ENCODE peak calls at places on chromosomes 16 and 17, in five cellular contexts. N, D, J, S and W are unnamed samples.

GRCh38 chr16:55444754-55445485 is 34.1 kb upstream of the MMP2 start:
- DNase-seq in N (no peak), D (no peak), J (no peak), S (peak), W (no peak)

GRCh38 chr16:46607529-46607928 is 13.7 kb downstream of the SHCBP1 start:
- DNase-seq in N (peak), D (peak), J (no peak), S (no peak), W (no peak)

GRCh38 chr16:76910931-76911330 is 280.1 kb upstream of the MON1B start:
- DNase-seq in N (no peak), D (no peak), J (no peak), S (no peak), W (no peak)

GRCh38 chr16:2150418-2151187 is 2.2 kb downstream of the RAB26 start:
- DNase-seq in N (no peak), D (peak), J (peak), S (no peak), W (no peak)

GRCh38 chr16:19574625-19575024 is 19.1 kb downstream of the VPS35L start:
- DNase-seq in N (no peak), D (no peak), J (no peak), S (no peak), W (no peak)

GRCh38 chr16:1965610-1966009 is 984 bp upstream of the RPS2 start:
- DNase-seq in N (no peak), D (no peak), J (no peak), S (no peak), W (no peak)

GRCh38 chr17:9644910-9645751 is at the start of gene USP43:
- DNase-seq in N (peak), D (peak), J (peak), S (no peak), W (peak)

GRCh38 chr16:49494386-49495150 is 121.0 kb downstream of the C16orf78 start:
- DNase-seq in N (no peak), D (no peak), J (no peak), S (no peak), W (no peak)

GRCh38 chr16:50040710-50041109 is 15.7 kb downstream of the CNEP1R1 start:
- DNase-seq in N (no peak), D (no peak), J (no peak), S (no peak), W (no peak)

GRCh38 chr17:3029213-3029913 is 34.0 kb downstream of the OR1D5 start:
- DNase-seq in N (no peak), D (no peak), J (no peak), S (no peak), W (no peak)

GRCh38 chr17:67431210-67432015 is 54.3 kb downstream of the PITPNC1 start:
- DNase-seq in N (peak), D (no peak), J (no peak), S (no peak), W (no peak)

GRCh38 chr17:19716108-19717030 is at the start of gene SLC47A2:
- DNase-seq in N (no peak), D (no peak), J (peak), S (no peak), W (no peak)

GRCh38 chr16:10836174-10836853 is 17.7 kb upstream of the TVP23A start:
- DNase-seq in N (no peak), D (no peak), J (no peak), S (no peak), W (no peak)

GRCh38 chr17:3583456-3583855 is 25.8 kb downstream of the TRPV1 start:
- DNase-seq in N (no peak), D (no peak), J (no peak), S (no peak), W (no peak)

GRCh38 chr16:76335187-76335974 is 58.2 kb downstream of the CNTNAP4 start:
- DNase-seq in N (no peak), D (no peak), J (no peak), S (no peak), W (no peak)

GRCh38 chr16:12061336-12062055 is 85.0 kb downstream of the SNX29 start:
- DNase-seq in N (no peak), D (no peak), J (no peak), S (no peak), W (no peak)

GRCh38 chr17:35116845-35117244 is 2.8 kb downstream of the RAD51D start:
- DNase-seq in N (no peak), D (no peak), J (no peak), S (no peak), W (no peak)

GRCh38 chr17:40560592-40561293 is 4.5 kb downstream of the CCR7 start:
- DNase-seq in N (no peak), D (no peak), J (no peak), S (peak), W (no peak)

GRCh38 chr17:40218740-40219072 is 398 bp upstream of the WIPF2 start:
- DNase-seq in N (peak), D (peak), J (peak), S (peak), W (peak)

GRCh38 chr17:38585056-38585804 is 20.5 kb downstream of the SRCIN1 start:
- DNase-seq in N (no peak), D (peak), J (no peak), S (no peak), W (peak)

GRCh38 chr17:5701371-5701770 is 117.1 kb upstream of the NLRP1 start:
- DNase-seq in N (no peak), D (no peak), J (no peak), S (no peak), W (no peak)

GRCh38 chr17:17381438-17382059 is 78.4 kb downstream of the NT5M start:
- DNase-seq in N (no peak), D (peak), J (no peak), S (no peak), W (no peak)

GRCh38 chr17:5249615-5250014 is 15.0 kb upstream of the SCIMP start:
- DNase-seq in N (peak), D (peak), J (peak), S (no peak), W (no peak)

GRCh38 chr17:35799942-35800341 is 4.5 kb upstream of the MMP28 start:
- DNase-seq in N (no peak), D (no peak), J (peak), S (no peak), W (peak)

GRCh38 chr17:6374271-6374691 is 60.6 kb downstream of the AIPL1 start:
- DNase-seq in N (peak), D (no peak), J (no peak), S (no peak), W (peak)

GRCh38 chr16:81558444-81559175 is 114.0 kb downstream of the CMIP start:
- DNase-seq in N (no peak), D (peak), J (no peak), S (no peak), W (no peak)

DNA sequence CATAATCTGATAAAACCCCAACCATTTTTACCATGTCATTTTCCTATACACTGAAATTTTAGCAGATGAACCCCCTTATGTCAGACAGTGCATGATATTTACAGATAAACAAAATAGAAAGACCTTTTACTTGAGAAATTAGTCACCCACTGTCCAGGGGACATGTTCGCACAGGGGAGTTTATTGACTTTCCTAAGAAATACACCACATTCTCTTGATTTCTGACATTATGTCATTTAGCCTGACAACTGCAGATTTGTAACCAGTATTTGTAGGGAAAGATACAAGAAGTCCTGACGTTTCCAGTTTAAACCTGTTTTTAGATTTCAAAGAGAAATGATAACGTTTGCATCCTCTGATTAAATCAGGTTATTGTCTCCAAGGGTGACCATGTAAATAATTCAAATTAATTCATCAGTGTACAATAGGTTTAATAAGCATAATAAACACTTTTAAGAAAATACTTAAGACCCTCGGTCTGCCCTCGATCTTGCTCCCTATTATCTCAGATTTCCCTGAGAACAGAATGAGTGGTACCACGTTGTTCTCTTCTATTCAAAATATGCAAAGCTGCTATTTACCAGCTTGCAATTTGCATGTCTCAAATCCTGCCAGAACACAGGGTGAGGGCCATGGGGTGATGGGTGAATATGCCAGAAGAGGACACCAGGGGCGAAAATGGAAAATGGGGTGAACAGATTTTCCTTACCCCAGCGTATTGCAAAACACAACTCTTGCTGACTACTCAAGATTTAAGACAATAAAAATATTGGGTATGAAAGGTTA is 2.1 kb upstream of the LYRM9 start:
- DNase-seq in N (no peak), D (no peak), J (no peak), S (no peak), W (no peak)
- TF ChIP-seq JUND in N (no peak), D (no peak), J (no peak), S (no peak), W (no peak)

GRCh38 chr16:31215287-31216115 is 1.4 kb downstream of the PYDC1 start:
- DNase-seq in N (peak), D (peak), J (peak), S (no peak), W (peak)
- TF ChIP-seq JUND in N (no peak), D (no peak), J (no peak), S (no peak), W (no peak)

GRCh38 chr17:28598389-28598788 is 436 bp downstream of the SPAG5 start:
- DNase-seq in N (no peak), D (no peak), J (no peak), S (no peak), W (no peak)
- TF ChIP-seq JUND in N (no peak), D (no peak), J (no peak), S (no peak), W (no peak)

GRCh38 chr16:67489401-67490083 is 6.2 kb upstream of the AGRP start:
- DNase-seq in N (no peak), D (no peak), J (no peak), S (no peak), W (no peak)

GRCh38 chr16:67486805-67487204 is 3.5 kb upstream of the AGRP start:
- DNase-seq in N (no peak), D (no peak), J (no peak), S (no peak), W (no peak)

GRCh38 chr16:67490330-67491096 is 7.2 kb upstream of the AGRP start:
- DNase-seq in N (no peak), D (no peak), J (no peak), S (no peak), W (no peak)
- TF ChIP-seq JUND in N (no peak), D (no peak), J (no peak), S (no peak), W (no peak)

DNA sequence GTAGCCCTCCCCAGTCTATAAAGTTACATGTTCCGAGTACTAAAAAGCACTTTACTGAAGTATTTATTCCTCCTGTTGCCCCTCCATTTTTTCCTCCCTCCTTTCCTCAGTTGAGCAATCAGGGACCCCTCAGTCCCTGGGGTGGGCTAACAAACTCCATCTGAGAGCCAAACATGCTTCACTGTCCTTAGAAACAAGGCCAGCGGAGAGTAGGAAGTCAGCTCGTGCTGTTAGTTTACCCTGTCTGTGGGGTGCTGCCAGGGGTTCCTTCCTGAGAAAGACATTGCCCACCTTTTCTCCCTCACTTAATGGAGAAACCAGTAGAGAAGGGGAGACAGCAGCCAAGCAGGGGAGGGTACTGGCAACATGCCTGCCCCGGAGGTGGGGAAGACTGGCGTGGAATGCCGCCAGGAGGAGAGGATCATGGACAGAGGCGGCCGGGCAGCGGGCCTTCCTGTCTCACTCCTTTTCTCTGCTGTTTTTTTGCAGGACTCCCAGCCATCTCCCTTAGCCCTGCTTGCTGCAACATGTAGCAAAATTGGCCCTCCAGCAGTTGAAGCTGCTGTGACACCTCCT is 19.7 kb downstream of the SP2 start:
- DNase-seq in N (no peak), D (no peak), J (no peak), S (no peak), W (no peak)
- TF ChIP-seq JUND in N (no peak), D (no peak), J (no peak), S (no peak), W (no peak)

DNA sequence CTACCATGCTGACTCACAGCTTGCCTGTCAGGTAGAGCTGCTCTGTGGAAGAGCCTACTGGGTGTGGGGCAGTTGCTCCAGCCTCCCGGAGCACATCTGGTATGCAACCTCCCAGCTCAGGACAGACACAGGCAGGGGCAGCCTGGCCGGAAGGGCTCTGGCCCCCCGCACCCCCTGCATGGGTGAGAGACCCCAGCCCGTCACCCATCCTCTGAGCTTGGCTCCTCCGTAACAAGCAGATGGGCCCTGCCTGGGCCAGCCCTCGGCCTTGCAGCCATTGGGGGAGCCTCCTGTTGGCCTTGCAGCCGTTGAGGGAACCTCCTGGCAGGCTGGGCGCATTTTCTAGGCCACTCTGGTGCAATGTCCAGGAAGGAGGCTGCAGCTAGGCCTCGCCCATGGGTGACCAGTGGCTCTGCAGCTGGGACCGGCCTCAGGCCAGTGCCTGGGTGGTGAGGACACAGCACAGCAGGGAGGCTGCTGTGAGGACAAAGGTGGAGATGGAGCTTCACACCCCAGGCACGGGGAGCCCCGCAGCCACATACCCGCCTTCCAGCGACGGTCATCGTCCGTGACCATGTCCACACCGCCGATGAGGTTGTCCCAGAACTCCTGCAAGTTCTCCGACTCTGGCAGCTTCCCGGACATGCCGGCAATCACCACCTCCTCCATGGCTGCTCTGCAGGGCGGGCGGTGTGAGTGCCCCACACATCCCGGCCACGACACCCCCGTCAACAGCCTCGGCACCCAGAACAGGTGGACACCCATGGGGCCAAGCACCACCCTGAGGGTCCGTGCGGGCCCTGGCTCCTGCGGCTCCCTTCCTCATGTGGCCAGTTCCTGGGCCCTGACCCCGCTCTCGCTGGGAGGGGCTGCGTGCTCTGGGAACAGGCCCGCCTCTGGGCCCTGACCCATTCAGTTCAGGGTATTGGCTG is 2.0 kb downstream of the FASN start:
- DNase-seq in N (no peak), D (no peak), J (no peak), S (no peak), W (peak)
- TF ChIP-seq JUND in N (no peak), D (peak), J (no peak), S (no peak), W (no peak)

GRCh38 chr16:85484337-85485295 is 128.5 kb upstream of the GSE1 start:
- DNase-seq in N (no peak), D (no peak), J (no peak), S (no peak), W (no peak)
- TF ChIP-seq JUND in N (no peak), D (no peak), J (no peak), S (no peak), W (no peak)

GRCh38 chr16:23965137-23965733 is 129.5 kb downstream of the PRKCB start:
- DNase-seq in N (no peak), D (no peak), J (no peak), S (no peak), W (no peak)
- TF ChIP-seq JUND in N (no peak), D (no peak), J (no peak), S (no peak), W (no peak)

GRCh38 chr16:86355538-86355937 is 154.8 kb upstream of the FOXF1 start:
- DNase-seq in N (peak), D (no peak), J (no peak), S (no peak), W (no peak)
- TF ChIP-seq JUND in N (peak), D (no peak), J (no peak), S (no peak), W (no peak)